ENCODE peak calls at places on chromosomes 16 and 17, in four cellular contexts. D, K, U and P are unnamed samples.

GRCh38 chr16:10558746-10559641 is 21.4 kb downstream of the EMP2 start:
- DNase-seq in D (peak), U (peak), K (peak), P (peak)

GRCh38 chr17:17125136-17126084 is 80.7 kb downstream of the PLD6 start:
- DNase-seq in D (no peak), U (peak), K (no peak), P (no peak)

GRCh38 chr16:75580-76501 is 2.2 kb upstream of the MPG start:
- DNase-seq in D (peak), U (peak), K (peak), P (peak)

GRCh38 chr17:53924530-53925455 is 102.1 kb downstream of the KIF2B start:
- DNase-seq in U (peak), D (no peak), K (no peak), P (no peak)

GRCh38 chr17:1638624-1639300 is 6.8 kb downstream of the SCARF1 start:
- DNase-seq in D (no peak), U (no peak), K (no peak), P (no peak)

GRCh38 chr16:78543066-78543465 is 443.6 kb downstream of the WWOX start:
- DNase-seq in K (no peak), D (no peak), U (no peak), P (no peak)

GRCh38 chr17:28499366-28499668 is 6.8 kb upstream of the FOXN1 start:
- DNase-seq in U (no peak), K (no peak), D (no peak), P (no peak)

GRCh38 chr17:30405161-30405560 is 26.4 kb downstream of the CPD start:
- DNase-seq in D (no peak), K (no peak), U (no peak), P (no peak)

GRCh38 chr16:30725465-30725792 is 22.8 kb upstream of the PHKG2 start:
- DNase-seq in K (no peak), D (no peak), U (no peak), P (no peak)

GRCh38 chr17:47945080-47945479 is 3.7 kb downstream of the PNPO start:
- DNase-seq in U (no peak), D (no peak), K (no peak), P (no peak)

GRCh38 chr16:685967-686366 is 1.8 kb upstream of the JMJD8 start:
- DNase-seq in U (peak), D (peak), K (peak), P (no peak)

GRCh38 chr16:77335652-77336234 is 99.1 kb downstream of the ADAMTS18 start:
- DNase-seq in D (no peak), U (no peak), K (no peak), P (no peak)

GRCh38 chr16:82061861-82062525 is 26.9 kb downstream of the HSD17B2 start:
- DNase-seq in D (no peak), K (no peak), U (peak), P (no peak)

GRCh38 chr17:2042355-2042929 is 620 bp downstream of the OVCA2 start:
- DNase-seq in U (peak), D (no peak), K (peak), P (no peak)

GRCh38 chr17:1122681-1123396 is 56.9 kb downstream of the ABR start:
- DNase-seq in D (peak), K (peak), U (peak), P (peak)

GRCh38 chr16:16083421-16084156 is 134.2 kb downstream of the ABCC1 start:
- DNase-seq in K (no peak), U (peak), D (no peak), P (no peak)

GRCh38 chr16:3950343-3951193 is 70.1 kb upstream of the CREBBP start:
- DNase-seq in K (peak), U (peak), D (peak), P (peak)

GRCh38 chr17:17508019-17508535 is 11.9 kb upstream of the RASD1 start:
- DNase-seq in U (no peak), K (no peak), D (peak), P (no peak)

GRCh38 chr16:85687651-85688471 is 893 bp downstream of the GINS2 start:
- DNase-seq in K (no peak), D (no peak), U (no peak), P (no peak)

GRCh38 chr17:27533874-27534815 is 77.9 kb downstream of the KSR1 start:
- DNase-seq in U (peak), K (no peak), D (no peak), P (no peak)

GRCh38 chr16:54366943-54367342 is 80.4 kb upstream of the IRX3 start:
- DNase-seq in D (no peak), U (no peak), K (no peak), P (no peak)

GRCh38 chr17:14557482-14557881 is 256.6 kb downstream of the HS3ST3B1 start:
- DNase-seq in K (no peak), U (no peak), D (no peak), P (no peak)

GRCh38 chr16:74601131-74601871 is 5.6 kb downstream of the GLG1 start:
- DNase-seq in K (no peak), D (no peak), U (no peak), P (no peak)

GRCh38 chr17:8192070-8192815 is 2.3 kb upstream of the BORCS6 start:
- DNase-seq in K (peak), D (peak), U (peak), P (peak)

GRCh38 chr17:10739341-10739905 is 9.6 kb upstream of the TMEM220 start:
- DNase-seq in U (no peak), D (no peak), K (no peak), P (no peak)

GRCh38 chr17:64983708-64984107 is 64.4 kb upstream of the LRRC37A3 start:
- DNase-seq in D (no peak), U (no peak), K (no peak), P (no peak)
- TF ChIP-seq CTCF in D (no peak), U (no peak), K (no peak), P (no peak)

DNA sequence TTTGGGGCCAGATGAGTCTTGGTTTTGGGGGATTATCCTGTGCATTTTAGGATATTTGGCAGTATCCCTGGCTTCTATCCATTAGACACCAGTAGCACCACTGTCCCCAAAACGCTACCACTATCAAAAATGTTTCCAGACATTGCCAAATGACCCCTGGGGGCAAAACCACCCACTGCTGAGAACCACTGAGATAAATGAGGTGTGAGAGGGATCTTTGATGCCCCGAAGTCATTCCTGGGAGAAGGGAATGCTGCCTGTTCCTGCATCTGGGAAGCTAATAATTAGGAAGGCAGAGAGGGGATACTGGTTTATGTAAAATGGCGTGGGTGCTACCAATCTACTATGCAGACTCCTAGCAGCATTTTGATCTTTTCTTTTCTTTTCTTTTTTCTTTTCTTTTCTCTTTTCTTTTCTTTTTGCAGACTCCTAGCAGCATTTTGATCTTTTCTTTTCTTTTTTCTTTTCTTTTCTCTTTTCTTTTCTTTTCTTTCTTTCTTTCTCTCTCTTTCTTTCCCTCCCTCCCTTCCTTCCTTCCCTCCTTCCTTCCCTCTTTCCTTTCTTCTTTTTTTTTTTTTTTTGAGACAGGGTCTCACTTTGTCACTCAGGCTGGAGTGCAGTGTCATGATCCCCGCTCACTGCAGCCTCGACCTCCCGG is 8.8 kb upstream of the MT3 start:
- DNase-seq in K (no peak), D (no peak), U (no peak), P (no peak)
- H3K4me3 ChIP-seq in K (no peak), D (no peak), U (no peak), P (no peak)

GRCh38 chr16:27894441-27894840 is 169.1 kb downstream of the GSG1L start:
- DNase-seq in K (no peak), U (no peak), D (no peak), P (no peak)
- TF ChIP-seq CTCF in K (no peak), U (no peak), D (no peak), P (no peak)

GRCh38 chr17:75914643-75915265 is 10.1 kb upstream of the MRPL38 start:
- DNase-seq in D (no peak), K (no peak), U (no peak), P (no peak)

GRCh38 chr17:75917443-75918111 is 12.9 kb upstream of the MRPL38 start:
- DNase-seq in U (no peak), D (no peak), K (no peak), P (no peak)

GRCh38 chr17:75913537-75914210 is 9.0 kb upstream of the MRPL38 start:
- DNase-seq in K (no peak), U (no peak), D (no peak), P (no peak)

GRCh38 chr17:75918112-75918445 is 13.4 kb upstream of the MRPL38 start:
- DNase-seq in K (no peak), U (no peak), D (no peak), P (no peak)

GRCh38 chr17:75915268-75915667 is 10.6 kb upstream of the MRPL38 start:
- DNase-seq in K (no peak), U (no peak), D (no peak), P (no peak)
- H3K4me3 ChIP-seq in K (no peak), U (no peak), D (no peak), P (no peak)

DNA sequence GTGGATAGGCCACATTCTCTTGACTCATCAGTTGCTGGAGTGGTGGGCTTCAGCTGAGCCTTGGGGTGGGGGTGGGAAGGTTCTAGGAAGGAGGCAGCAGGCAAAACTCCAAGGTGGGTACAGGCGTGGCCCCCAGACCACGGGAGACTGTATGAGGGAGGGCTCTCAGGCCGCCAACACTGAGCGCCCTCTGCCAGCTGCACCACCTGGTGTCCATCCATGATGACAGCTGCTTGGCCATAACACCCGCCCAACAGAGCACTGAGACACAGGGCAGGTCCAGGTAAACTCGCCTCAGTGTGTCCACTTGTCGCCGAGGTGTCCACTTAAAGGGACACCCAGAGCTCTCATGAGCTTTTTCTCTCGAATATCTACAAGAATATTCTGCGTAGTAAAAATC is 133.5 kb downstream of the C16orf95 start:
- DNase-seq in U (no peak), K (no peak), D (no peak), P (no peak)
- TF ChIP-seq CTCF in U (no peak), K (no peak), D (no peak), P (no peak)

DNA sequence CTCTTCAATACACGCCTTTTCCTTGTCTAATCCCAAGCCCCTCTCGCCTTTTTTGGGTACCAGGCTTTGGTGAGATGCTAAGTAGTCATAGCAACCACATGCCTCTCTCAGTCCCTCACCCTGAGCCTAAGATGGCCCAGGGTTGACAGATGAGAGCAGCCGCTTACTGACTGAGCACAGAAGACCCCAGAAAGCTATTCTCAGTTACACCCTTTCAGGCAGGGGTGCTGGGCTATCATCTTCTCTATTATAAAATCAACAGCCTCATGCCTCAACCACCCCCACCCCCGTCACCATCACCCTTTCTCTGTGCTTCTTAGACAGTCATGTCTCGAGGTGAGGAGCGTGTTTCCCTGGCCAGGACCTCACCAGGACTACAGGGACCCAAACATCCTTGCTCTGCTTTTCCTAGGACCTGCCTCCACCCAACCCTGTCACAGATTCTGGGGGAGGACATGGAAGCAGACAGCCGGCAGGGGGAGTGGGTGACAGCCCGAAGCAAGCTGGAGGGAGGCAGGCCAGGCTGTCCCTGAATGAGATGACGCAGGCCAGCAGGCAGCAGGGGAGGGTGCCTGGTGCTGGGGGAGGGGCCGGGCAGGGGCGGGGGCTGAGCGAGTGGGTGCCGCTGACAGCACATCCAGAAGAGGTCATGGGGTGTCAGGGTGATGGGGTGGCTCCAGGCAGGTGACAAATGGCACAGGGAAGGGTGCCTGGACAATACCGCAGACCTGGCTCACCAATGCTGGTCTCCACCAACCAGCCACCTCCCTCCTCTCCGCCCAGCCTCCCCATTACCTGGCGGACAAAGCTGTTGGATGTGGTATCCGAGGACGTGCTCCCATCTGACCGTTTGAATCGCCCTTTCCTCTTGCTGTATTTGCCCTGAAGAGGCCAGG is 3.1 kb downstream of the CACNB1 start:
- DNase-seq in U (peak), K (no peak), D (peak), P (no peak)
- H3K4me3 ChIP-seq in U (no peak), K (no peak), D (peak), P (peak)

GRCh38 chr16:72689851-72690250 is 358.1 kb downstream of the ZFHX3 start:
- DNase-seq in D (no peak), K (no peak), U (peak), P (no peak)
- TF ChIP-seq CTCF in D (no peak), K (no peak), U (peak), P (no peak)

GRCh38 chr17:81117672-81118198 is 47.6 kb upstream of the PVALEF start:
- DNase-seq in D (no peak), U (no peak), K (no peak), P (no peak)

GRCh38 chr17:81120695-81121621 is 44.3 kb upstream of the PVALEF start:
- DNase-seq in D (no peak), U (no peak), K (no peak), P (no peak)

GRCh38 chr17:81118308-81119221 is 46.7 kb upstream of the PVALEF start:
- DNase-seq in K (no peak), U (no peak), D (no peak), P (no peak)

GRCh38 chr17:81120149-81120484 is 45.2 kb upstream of the PVALEF start:
- DNase-seq in K (no peak), D (no peak), U (no peak), P (no peak)

DNA sequence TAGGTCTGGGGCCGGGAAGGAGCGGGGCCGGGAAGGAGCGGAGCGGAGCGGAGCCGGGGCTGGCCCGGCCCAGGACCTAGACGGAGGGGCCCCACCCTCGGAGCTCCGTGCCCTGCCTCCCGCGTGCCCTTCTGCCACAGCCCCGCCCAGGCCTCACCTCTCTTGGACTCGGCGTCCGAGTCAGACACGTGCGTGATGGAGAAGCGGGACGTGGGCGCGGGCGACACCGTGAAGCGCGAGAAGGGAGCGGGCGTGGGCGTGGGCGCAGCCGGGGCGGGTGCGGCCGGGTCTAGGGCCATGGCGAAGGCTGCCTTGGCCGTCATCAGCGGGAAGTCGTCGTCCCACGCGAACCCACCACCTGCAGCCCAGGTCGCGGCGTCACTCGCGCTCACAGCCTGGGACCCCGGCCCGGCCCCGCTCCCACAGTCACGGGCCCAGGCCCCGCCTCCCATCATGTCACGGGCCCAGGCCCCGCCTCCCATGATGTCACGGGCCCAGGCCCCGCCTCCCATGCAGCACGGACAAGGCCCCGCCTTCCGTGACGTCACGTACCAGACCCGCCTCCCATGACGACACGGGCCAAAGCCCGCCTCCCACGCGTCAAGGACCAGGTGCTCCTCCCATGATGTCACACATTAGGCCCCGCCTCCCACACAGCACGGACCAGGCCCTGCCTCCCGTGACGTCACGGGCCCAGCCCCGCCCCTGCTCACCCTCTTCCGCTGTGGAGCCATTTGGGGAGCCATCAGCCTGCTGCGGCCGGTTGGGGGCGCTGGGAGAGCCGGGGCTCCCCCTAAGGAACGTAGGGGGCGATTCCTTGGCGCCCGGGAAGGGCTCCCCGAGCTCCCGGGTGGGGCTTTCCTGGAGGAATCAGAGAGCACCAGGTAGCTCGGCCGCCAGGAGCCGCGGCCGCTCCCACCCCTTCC is 45.8 kb upstream of the PVALEF start:
- DNase-seq in D (peak), U (peak), K (peak), P (peak)
- H3K4me3 ChIP-seq in D (peak), U (peak), K (no peak), P (peak)

GRCh38 chr17:80927791-80928216 is 63.8 kb upstream of the CHMP6 start:
- DNase-seq in D (no peak), K (no peak), U (no peak), P (peak)
- TF ChIP-seq CTCF in D (no peak), K (no peak), U (peak), P (peak)

DNA sequence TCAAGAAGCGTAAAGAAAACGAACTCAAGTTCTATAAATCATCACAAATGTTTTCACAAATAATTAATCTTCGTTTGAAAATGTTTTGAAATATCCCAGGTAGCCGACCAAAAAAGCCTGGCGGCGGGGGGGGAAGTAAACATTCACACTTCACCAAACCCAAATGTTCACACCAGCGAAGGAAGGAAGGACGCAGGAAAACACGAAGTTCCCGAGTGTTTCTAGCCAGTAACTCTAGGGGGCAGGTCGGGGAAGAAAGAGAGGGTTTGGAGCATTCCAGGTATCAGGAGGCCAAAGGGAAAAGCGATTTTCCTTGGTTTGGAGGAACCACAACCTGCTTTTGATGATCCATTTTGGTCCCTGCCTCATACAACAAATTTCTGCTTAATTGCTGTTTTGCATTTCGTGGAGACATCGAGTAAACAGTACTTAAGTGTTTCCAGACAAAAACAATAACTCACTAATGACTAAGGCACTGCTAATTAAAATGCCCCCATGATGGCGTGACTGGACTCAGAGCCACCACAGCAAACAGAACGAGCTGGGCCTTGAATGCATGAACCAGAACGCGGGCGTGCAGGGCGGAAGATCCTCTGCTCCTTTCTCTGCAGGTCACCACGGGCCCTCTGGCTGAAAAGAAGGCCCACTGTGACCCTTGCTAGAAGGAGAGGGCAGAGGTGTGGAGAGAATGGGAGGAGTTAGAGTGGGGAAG is 16.6 kb downstream of the ZFHX3 start:
- DNase-seq in U (no peak), D (no peak), K (no peak), P (no peak)
- H3K4me3 ChIP-seq in U (no peak), D (no peak), K (no peak), P (no peak)